ENCODE peak calls at places on chromosome 17, in six cellular contexts. C is stimulated activated CD8-positive, alpha-beta memory T cell treated with anti-CD3 and anti-CD28 coated beads, Interleukin-12 subunit alpha, Interleukin-12 subunit beta, amount 100 ng/mL, for 4 hours; J is BJ; K is fibroblast of the conjunctiva; P is H54; G is RPMI8226. E is an unnamed sample.

GRCh38 chr17:66312912-66313311 is 10.5 kb downstream of the PRKCA start:
- DNase-seq in G (no peak), J (no peak), P (no peak), K (no peak), C (no peak), E (no peak)

GRCh38 chr17:44442806-44443205 is 53.4 kb upstream of the ITGA2B start:
- DNase-seq in G (no peak), K (no peak), P (no peak), C (no peak), J (no peak), E (no peak)

GRCh38 chr17:71180801-71181385 is 939.9 kb upstream of the SOX9 start:
- DNase-seq in G (no peak), J (no peak), P (no peak), K (no peak), C (no peak), E (no peak)

GRCh38 chr17:17722081-17722905 is 41.0 kb downstream of the RAI1 start:
- DNase-seq in J (no peak), P (no peak), G (no peak), C (no peak), K (no peak), E (no peak)

GRCh38 chr17:82281502-82282238 is 8.2 kb upstream of the CSNK1D start:
- DNase-seq in G (peak), P (peak), C (peak), J (no peak), K (no peak), E (no peak)

GRCh38 chr17:64007838-64008282 is 9.7 kb downstream of the PRR29 start:
- DNase-seq in K (no peak), G (no peak), P (no peak), C (no peak), J (no peak), E (no peak)

GRCh38 chr17:68200689-68201424 is 47.0 kb upstream of the AMZ2 start:
- DNase-seq in G (peak), J (no peak), P (peak), K (peak), C (peak), E (peak)

GRCh38 chr17:18122991-18123753 is 14.6 kb downstream of the MYO15A start:
- DNase-seq in C (no peak), G (no peak), J (no peak), P (no peak), K (no peak), E (no peak)

GRCh38 chr17:75152971-75153853 is 1.1 kb downstream of the JPT1 start:
- DNase-seq in K (no peak), C (no peak), J (no peak), P (no peak), G (peak), E (peak)

GRCh38 chr17:49193513-49194296 is 16.7 kb downstream of the GNGT2 start:
- DNase-seq in P (peak), K (peak), C (no peak), G (peak), J (no peak), E (peak)